ENCODE peak calls at places on chromosome 7, in seven cellular contexts. Y is astrocyte, W is H9, Z is hepatocyte, C is fibroblast of lung, X is HCT116, F is mammary epithelial cell. O is an unnamed sample.

GRCh38 chr7:129896568-129897382 is 56.0 kb downstream of the UBE2H start:
- DNase-seq in Z (no peak), C (peak), X (no peak), F (peak), Y (peak), W (no peak), O (peak)

GRCh38 chr7:32658034-32658944 is 163.0 kb downstream of the AVL9 start:
- DNase-seq in W (no peak), F (no peak), X (peak), C (peak), Y (peak), Z (no peak), O (no peak)

GRCh38 chr7:133448012-133448411 is 195.1 kb downstream of the EXOC4 start:
- DNase-seq in Y (no peak), W (no peak), C (no peak), Z (no peak), F (no peak), X (no peak), O (no peak)

GRCh38 chr7:134996097-134996550 is 9.8 kb downstream of the AGBL3 start:
- DNase-seq in X (no peak), Y (peak), F (no peak), C (peak), Z (peak), W (no peak), O (no peak)

GRCh38 chr7:91242097-91242846 is 22.0 kb upstream of the FZD1 start:
- DNase-seq in X (no peak), Y (peak), F (no peak), W (no peak), Z (no peak), C (peak), O (peak)

GRCh38 chr7:42964849-42965805 is 33.0 kb downstream of the MRPL32 start:
- DNase-seq in Y (peak), Z (no peak), C (peak), X (no peak), F (peak), W (no peak), O (peak)

GRCh38 chr7:149816794-149817193 is 21.4 kb upstream of the ZNF862 start:
- DNase-seq in X (no peak), W (no peak), C (no peak), Y (no peak), Z (no peak), F (no peak), O (no peak)

GRCh38 chr7:104160375-104160774 is 47.4 kb downstream of the ORC5 start:
- DNase-seq in F (no peak), Z (peak), Y (no peak), W (no peak), C (no peak), X (no peak), O (peak)

GRCh38 chr7:141649865-141650499 is 52.0 kb downstream of the DENND11 start:
- DNase-seq in X (peak), F (peak), Y (peak), Z (peak), C (peak), W (peak), O (peak)

GRCh38 chr7:31569528-31569927 is 55.6 kb downstream of the ITPRID1 start:
- DNase-seq in W (no peak), X (no peak), Y (no peak), Z (no peak), F (no peak), C (no peak), O (no peak)

GRCh38 chr7:96052860-96053452 is 268.9 kb downstream of the SLC25A13 start:
- DNase-seq in Y (no peak), X (no peak), F (no peak), Z (no peak), C (no peak), W (no peak), O (no peak)

GRCh38 chr7:18495412-18496335 is at the start of gene HDAC9:
- DNase-seq in Y (peak), Z (peak), C (peak), F (peak), W (peak), X (no peak), O (peak)

GRCh38 chr7:2529161-2530075 is 9.8 kb downstream of the LFNG start:
- DNase-seq in F (no peak), X (no peak), C (peak), W (no peak), Y (peak), Z (no peak), O (peak)

GRCh38 chr7:2761801-2762497 is 73.9 kb downstream of the AMZ1 start:
- DNase-seq in F (no peak), C (no peak), W (no peak), X (no peak), Y (no peak), Z (no peak), O (no peak)

GRCh38 chr7:50803359-50804337 is 21.0 kb upstream of the GRB10 start:
- DNase-seq in Z (no peak), Y (no peak), C (peak), X (no peak), W (no peak), F (peak), O (peak)

GRCh38 chr7:139771001-139771956 is 6.5 kb downstream of the HIPK2 start:
- DNase-seq in X (peak), F (peak), Z (no peak), C (peak), W (no peak), Y (peak), O (peak)

GRCh38 chr7:80078159-80078731 is 56.4 kb upstream of the GNAI1 start:
- DNase-seq in Y (peak), Z (no peak), W (no peak), C (peak), X (no peak), F (peak), O (peak)

GRCh38 chr7:31104361-31105255 is 52.5 kb downstream of the ADCYAP1R1 start:
- DNase-seq in W (peak), C (no peak), F (no peak), Y (no peak), X (no peak), Z (no peak), O (no peak)

GRCh38 chr7:66899552-66900280 is 21.3 kb upstream of the TMEM248 start:
- DNase-seq in F (no peak), X (no peak), Z (no peak), Y (no peak), C (no peak), W (no peak), O (no peak)

GRCh38 chr7:3461923-3462322 is 160.9 kb downstream of the SDK1 start:
- DNase-seq in W (no peak), F (no peak), Z (no peak), X (no peak), C (no peak), Y (no peak), O (no peak)

GRCh38 chr7:123863461-123863860 is 18.5 kb downstream of the HYAL4 start:
- DNase-seq in F (peak), W (no peak), Z (no peak), C (no peak), X (no peak), Y (no peak), O (no peak)

GRCh38 chr7:66460921-66461361 is 167.7 kb upstream of the KCTD7 start:
- DNase-seq in Z (no peak), F (peak), Y (no peak), X (no peak), W (no peak), C (no peak), O (peak)

GRCh38 chr7:96700516-96700915 is 9.1 kb downstream of the SEM1 start:
- DNase-seq in X (no peak), C (no peak), Z (no peak), Y (no peak), W (no peak), F (no peak), O (no peak)

GRCh38 chr7:81603-82342 is 110.6 kb upstream of the FAM20C start:
- DNase-seq in C (no peak), W (no peak), F (peak), Z (no peak), Y (no peak), X (no peak), O (no peak)

GRCh38 chr7:41656357-41656756 is 46.5 kb downstream of the INHBA start:
- DNase-seq in Y (peak), Z (no peak), W (no peak), X (no peak), F (no peak), C (peak), O (peak)

GRCh38 chr7:150668472-150668911 is 17.0 kb upstream of the GIMAP2 start:
- DNase-seq in F (no peak), C (no peak), X (no peak), W (no peak), Z (no peak), Y (no peak), O (no peak)

GRCh38 chr7:117750612-117751563 is 122.4 kb downstream of the CTTNBP2 start:
- DNase-seq in X (no peak), Y (no peak), Z (peak), C (peak), F (no peak), W (no peak), O (peak)

GRCh38 chr7:105849122-105849855 is 27.1 kb downstream of the ATXN7L1 start:
- DNase-seq in C (no peak), X (no peak), F (peak), Y (no peak), W (peak), Z (no peak), O (peak)

GRCh38 chr7:99244942-99245341 is 27.7 kb upstream of the MYH16 start:
- DNase-seq in F (peak), W (no peak), Y (peak), C (peak), Z (no peak), X (no peak), O (peak)

GRCh38 chr7:77428777-77429231 is 12.7 kb upstream of the GSAP start:
- DNase-seq in Y (peak), C (no peak), X (no peak), Z (no peak), F (no peak), W (no peak), O (no peak)

GRCh38 chr7:88260700-88261099 is 40.9 kb upstream of the SRI start:
- DNase-seq in W (no peak), C (no peak), Z (no peak), Y (no peak), F (no peak), X (no peak), O (no peak)

GRCh38 chr7:139232377-139232717 is 1.3 kb downstream of the UBN2 start:
- DNase-seq in W (no peak), Y (no peak), Z (no peak), F (no peak), X (no peak), C (no peak), O (no peak)

GRCh38 chr7:25886387-25887240 is 265.4 kb upstream of the NFE2L3 start:
- DNase-seq in C (no peak), Z (no peak), X (no peak), F (no peak), W (no peak), Y (no peak), O (no peak)

GRCh38 chr7:67377939-67378862 is 381.6 kb downstream of the TYW1 start:
- DNase-seq in F (peak), X (peak), W (peak), C (peak), Z (peak), Y (peak), O (peak)

GRCh38 chr7:24877790-24878311 is 102.1 kb downstream of the OSBPL3 start:
- DNase-seq in X (no peak), W (no peak), Z (no peak), F (no peak), C (peak), Y (peak), O (peak)

GRCh38 chr7:88431861-88432260 is 125.2 kb upstream of the STEAP4 start:
- DNase-seq in Y (no peak), X (no peak), F (no peak), W (no peak), C (no peak), Z (no peak), O (no peak)

GRCh38 chr7:106583133-106583532 is 77.8 kb downstream of the CCDC71L start:
- DNase-seq in X (no peak), F (no peak), Y (peak), W (no peak), C (peak), Z (no peak), O (peak)

DNA sequence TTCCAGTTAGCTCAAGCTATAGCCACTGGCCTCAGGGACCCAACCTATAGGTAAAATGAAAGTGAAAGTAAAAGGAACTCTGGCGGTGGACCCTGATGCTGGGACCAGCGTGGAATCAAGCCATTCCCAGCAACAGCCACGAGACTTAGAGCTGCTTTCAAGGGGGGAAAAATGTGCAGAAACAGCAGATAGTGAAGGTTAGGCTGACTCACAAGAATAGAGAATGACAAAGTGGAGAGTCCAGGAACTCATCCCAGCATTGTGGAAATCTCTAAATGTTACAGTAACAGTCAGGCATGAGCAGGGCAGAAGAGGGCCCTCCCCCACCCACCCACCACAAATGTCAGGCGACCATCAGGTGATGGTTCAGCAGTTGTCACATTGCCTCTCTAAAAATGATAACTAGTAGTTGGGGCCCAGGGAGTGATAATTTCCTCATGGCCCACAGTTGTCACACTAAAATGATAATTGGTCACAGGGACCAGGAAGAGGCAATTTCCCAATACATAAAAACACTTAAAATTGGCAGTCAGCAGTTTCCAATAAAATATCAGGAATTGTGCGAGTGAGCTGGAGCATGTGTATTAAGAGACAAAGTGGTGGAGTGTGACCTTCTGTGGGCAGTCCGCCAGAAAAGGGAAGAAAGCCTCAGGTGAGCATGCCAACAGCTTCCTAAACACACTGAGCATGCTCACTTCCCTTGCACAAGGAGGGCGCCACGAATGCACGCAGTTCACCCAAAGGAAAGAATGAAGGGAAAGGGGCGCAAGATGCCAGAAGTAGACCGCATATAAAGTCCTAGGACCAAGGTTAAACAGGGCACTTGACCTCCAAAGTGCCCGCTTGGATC is 129.8 kb upstream of the PPP1R3A start:
- DNase-seq in X (no peak), F (no peak), Y (peak), C (peak), Z (peak), W (no peak), O (peak)
- H2AFZ ChIP-seq in X (peak), F (no peak), Y (no peak), C (peak), Z (peak), W (no peak), O (peak)

DNA sequence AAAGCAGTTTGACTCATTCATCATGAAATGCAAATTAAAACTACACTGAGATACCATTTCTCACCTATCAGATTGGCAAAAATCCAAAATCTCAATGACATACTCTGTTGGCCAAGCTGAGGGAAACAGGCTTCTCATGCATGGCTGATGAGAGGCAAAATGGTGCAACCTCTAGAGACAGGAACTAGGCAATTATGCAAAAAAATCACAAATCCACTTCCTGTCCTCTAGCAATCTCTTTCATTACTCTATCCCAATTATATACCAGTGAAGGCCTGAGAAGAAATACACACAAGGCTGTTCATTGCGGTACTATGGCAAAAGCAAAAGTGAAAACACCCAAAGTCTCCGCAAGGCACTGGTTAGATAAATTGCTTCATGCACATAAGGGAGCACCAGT is 25.9 kb upstream of the PTPRN2 start:
- DNase-seq in C (peak), F (no peak), W (no peak), Y (peak), X (no peak), Z (no peak), O (peak)
- H3K4me2 ChIP-seq in C (no peak), F (no peak), W (no peak), Y (no peak), X (no peak), Z (no peak), O (no peak)

GRCh38 chr7:1449951-1450350 is 9.3 kb downstream of the MICALL2 start:
- DNase-seq in F (no peak), Y (no peak), W (no peak), Z (no peak), C (no peak), X (no peak), O (no peak)
- H2AFZ ChIP-seq in F (no peak), Y (no peak), W (no peak), Z (no peak), C (no peak), X (no peak), O (no peak)

GRCh38 chr7:11127988-11128387 is 154.3 kb downstream of the PHF14 start:
- DNase-seq in Y (no peak), W (no peak), X (no peak), Z (no peak), F (no peak), C (no peak), O (no peak)
- H3K4me2 ChIP-seq in Y (no peak), W (no peak), X (no peak), Z (no peak), F (no peak), C (no peak), O (no peak)

DNA sequence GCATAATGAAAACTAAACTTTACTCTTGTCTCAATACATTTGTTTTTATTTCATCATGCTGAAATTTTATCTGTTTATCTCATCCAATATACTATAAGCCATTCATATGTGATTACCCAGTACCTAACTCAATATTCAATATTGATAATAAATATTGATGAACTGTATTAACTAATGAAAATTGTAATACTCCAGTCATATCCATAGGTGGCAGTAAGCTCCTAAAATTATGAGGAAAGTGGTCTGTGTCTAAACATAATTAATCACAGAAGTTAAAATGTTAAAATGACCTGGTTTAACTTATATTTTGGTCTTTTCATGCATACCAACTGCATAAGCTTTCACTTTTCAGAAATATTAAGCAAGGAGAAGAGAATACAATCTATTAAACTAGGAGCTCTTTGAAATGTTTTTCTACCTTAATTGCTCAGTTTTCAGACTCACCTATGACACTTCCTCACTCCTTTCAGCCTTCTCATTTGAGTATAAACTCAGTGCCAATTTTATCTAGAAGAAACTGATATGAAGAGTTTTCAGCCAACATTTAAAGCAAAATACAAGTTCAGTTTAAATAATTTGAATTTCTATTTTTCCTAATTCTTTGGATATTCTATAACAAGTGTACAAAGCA is 30.5 kb upstream of the VWDE start:
- DNase-seq in X (no peak), W (no peak), Z (no peak), Y (no peak), C (no peak), F (no peak), O (peak)
- H2AFZ ChIP-seq in X (peak), W (no peak), Z (no peak), Y (no peak), C (no peak), F (no peak), O (no peak)

DNA sequence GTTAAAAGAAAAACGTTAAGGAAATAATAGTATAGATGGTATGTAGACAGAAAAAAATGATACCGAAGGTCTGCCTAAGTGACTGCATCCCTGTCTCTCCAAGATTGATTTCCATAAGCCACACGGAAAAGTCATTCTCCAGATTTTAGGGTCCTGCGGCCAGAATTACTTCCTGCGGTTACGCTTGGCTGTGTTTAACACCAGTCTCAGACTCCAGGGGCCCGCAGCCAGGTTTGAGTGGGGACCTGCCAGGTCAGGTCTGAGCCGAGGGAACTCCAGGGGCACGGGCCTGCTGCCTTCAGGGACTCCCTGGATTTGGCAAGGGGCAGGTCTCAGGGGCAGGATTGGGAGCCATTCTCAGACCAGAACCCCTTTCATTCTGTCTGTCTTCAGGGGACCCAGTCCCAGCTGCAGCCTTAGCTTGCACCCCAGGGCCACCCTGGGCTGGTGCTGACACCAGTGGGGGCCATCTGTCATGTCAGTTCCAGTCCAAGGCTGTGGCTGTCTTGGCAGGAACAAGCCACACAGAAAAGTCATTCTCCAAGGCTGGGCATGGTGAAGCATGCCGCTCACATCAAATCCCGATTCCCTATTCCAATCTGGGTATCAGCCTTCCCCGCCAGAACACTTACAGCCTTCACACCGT is 39.0 kb downstream of the TMEM120A start:
- DNase-seq in Y (no peak), W (no peak), Z (no peak), F (no peak), C (no peak), X (no peak), O (no peak)
- H3K4me2 ChIP-seq in Y (no peak), W (no peak), Z (no peak), F (no peak), C (no peak), X (no peak), O (no peak)